ENCODE peak calls at places on chromosomes 12 and 14, in four cellular contexts. J, O, X and W are unnamed samples.

GRCh38 chr14:61832783-61833182 is 70.6 kb downstream of the SNAPC1 start:
- DNase-seq in X (no peak), O (no peak), J (no peak), W (no peak)

GRCh38 chr14:47208434-47208833 is 467.0 kb downstream of the MDGA2 start:
- DNase-seq in O (no peak), X (no peak), J (no peak), W (no peak)

GRCh38 chr12:23399402-23399933 is 550.0 kb downstream of the SOX5 start:
- DNase-seq in J (no peak), O (no peak), X (no peak), W (no peak)

GRCh38 chr12:46186088-46186487 is 82.8 kb downstream of the SLC38A1 start:
- DNase-seq in X (no peak), O (no peak), J (no peak), W (no peak)

GRCh38 chr12:81084848-81085350 is 7.0 kb downstream of the ACSS3 start:
- DNase-seq in J (no peak), O (no peak), X (no peak), W (no peak)

GRCh38 chr12:51913071-51914033 is 6.0 kb downstream of the ACVRL1 start:
- DNase-seq in J (no peak), X (no peak), O (no peak), W (no peak)

GRCh38 chr12:45994736-45995135 is 4.4 kb upstream of the SCAF11 start:
- DNase-seq in X (no peak), O (peak; percentile 77), J (peak; percentile 36), W (peak; percentile 94)

GRCh38 chr12:89162704-89163261 is 189.5 kb downstream of the DUSP6 start:
- DNase-seq in O (no peak), J (peak; percentile 3), X (no peak), W (peak; percentile 89)

GRCh38 chr12:3076730-3077571 is at the start of gene TSPAN9:
- DNase-seq in J (peak; percentile 69), X (peak; percentile 55), O (no peak), W (no peak)

GRCh38 chr14:77208266-77208978 is 26.8 kb downstream of the TMEM63C start:
- DNase-seq in O (no peak), X (peak; percentile 11), J (peak; percentile 65), W (peak; percentile 55)

GRCh38 chr12:117159674-117160073 is 30.6 kb downstream of the FBXO21 start:
- DNase-seq in O (no peak), J (no peak), X (no peak), W (no peak)

GRCh38 chr14:22489247-22489551 is 99.8 kb downstream of the DAD1 start:
- DNase-seq in O (no peak), X (no peak), J (no peak), W (no peak)

GRCh38 chr12:16187684-16188083 is 89.8 kb downstream of the SLC15A5 start:
- DNase-seq in X (no peak), J (no peak), O (no peak), W (no peak)

GRCh38 chr12:52308807-52309425 is 12.3 kb downstream of the KRT83 start:
- DNase-seq in J (no peak), O (no peak), X (no peak), W (no peak)

GRCh38 chr12:30796508-30796780 is 41.7 kb upstream of the CAPRIN2 start:
- DNase-seq in J (peak; percentile 23), O (no peak), X (no peak), W (no peak)

GRCh38 chr12:88420460-88420859 is 159.8 kb downstream of the KITLG start:
- DNase-seq in J (no peak), X (no peak), O (no peak), W (no peak)

GRCh38 chr14:92759679-92760523 is 11.5 kb upstream of the LGMN start:
- DNase-seq in X (no peak), O (no peak), J (no peak), W (no peak)

GRCh38 chr12:47184229-47184628 is 104.5 kb upstream of the AMIGO2 start:
- DNase-seq in J (no peak), X (no peak), O (no peak), W (no peak)

GRCh38 chr14:80927385-80927989 is 14.1 kb downstream of the CEP128 start:
- DNase-seq in J (no peak), O (no peak), X (no peak), W (no peak)

GRCh38 chr12:31591308-31591901 is 469 bp upstream of the DENND5B start:
- DNase-seq in O (no peak), J (no peak), X (no peak), W (peak; percentile 64)

GRCh38 chr14:68458840-68459469 is 333.9 kb downstream of the ZFP36L1 start:
- DNase-seq in J (no peak), X (no peak), O (no peak), W (peak; percentile 44)

GRCh38 chr12:103558879-103559278 is 28.2 kb upstream of the STAB2 start:
- DNase-seq in J (no peak), O (no peak), X (no peak), W (no peak)

GRCh38 chr14:100677152-100677924 is 49.4 kb upstream of the DLK1 start:
- DNase-seq in J (no peak), X (no peak), O (no peak), W (no peak)

GRCh38 chr14:105392161-105393090 is 5.9 kb upstream of the TEX22 start:
- DNase-seq in X (no peak), O (no peak), J (no peak), W (no peak)

GRCh38 chr12:132230381-132230780 is 86.1 kb downstream of the NOC4L start:
- DNase-seq in O (no peak), J (no peak), X (no peak), W (no peak)

GRCh38 chr14:89911018-89911919 is 43.3 kb downstream of the EFCAB11 start:
- DNase-seq in O (peak; percentile 54), J (peak; percentile 37), X (no peak), W (peak; percentile 87)

GRCh38 chr12:96889273-96889933 is 17.7 kb upstream of the NEDD1 start:
- DNase-seq in X (no peak), O (no peak), J (no peak), W (no peak)

GRCh38 chr12:21819236-21819635 is 44.7 kb upstream of the KCNJ8 start:
- DNase-seq in J (no peak), X (no peak), O (no peak), W (no peak)

GRCh38 chr14:100525615-100526014 is 61.6 kb downstream of the BEGAIN start:
- DNase-seq in O (peak; percentile 25), J (no peak), X (no peak), W (no peak)

GRCh38 chr12:14771651-14772137 is 31.6 kb downstream of the WBP11 start:
- DNase-seq in J (no peak), X (peak; percentile 26), O (no peak), W (no peak)

GRCh38 chr14:95200404-95200803 is 43.1 kb upstream of the DICER1 start:
- DNase-seq in J (no peak), X (no peak), O (no peak), W (no peak)

GRCh38 chr14:99260652-99261551 is 11.1 kb downstream of the BCL11B start:
- DNase-seq in J (no peak), O (no peak), X (no peak), W (no peak)

GRCh38 chr12:73547421-73547820 is 990.2 kb upstream of the ATXN7L3B start:
- DNase-seq in X (no peak), O (no peak), J (no peak), W (no peak)

GRCh38 chr12:53053223-53054111 is 3.6 kb downstream of the TNS2 start:
- DNase-seq in X (peak; percentile 24), O (no peak), J (peak; percentile 35), W (peak; percentile 81)

GRCh38 chr14:104238424-104239184 is 100.2 kb downstream of the KIF26A start:
- DNase-seq in J (no peak), O (no peak), X (no peak), W (no peak)

GRCh38 chr14:22532345-22533056 is 56.5 kb downstream of the DAD1 start:
- DNase-seq in X (no peak), J (no peak), O (no peak), W (no peak)